ENCODE peak calls at places on chromosomes 5 and 9, in nine cellular contexts. A, J, Y, X, H, G, I, Z and M are unnamed samples.

GRCh38 chr9:6780690-6781089 is 22.9 kb downstream of the KDM4C start:
- DNase-seq in A (no peak), J (no peak), Y (no peak), X (no peak), H (no peak), G (no peak), I (no peak), Z (no peak), M (no peak)

GRCh38 chr5:157984611-157985010 is 125.7 kb upstream of the CLINT1 start:
- DNase-seq in A (no peak), J (no peak), Y (no peak), X (no peak), H (no peak), G (no peak), I (no peak), Z (no peak), M (no peak)

GRCh38 chr5:15499528-15500325 is at the start of gene FBXL7:
- DNase-seq in A (peak; percentile 94), J (no peak), Y (peak; percentile 92), X (peak; percentile 90), H (no peak), G (peak; percentile 81), I (peak; percentile 88), Z (no peak), M (no peak)

GRCh38 chr5:30103056-30104020 is 1090.1 kb upstream of the CDH6 start:
- DNase-seq in A (no peak), J (no peak), Y (no peak), X (no peak), H (no peak), G (no peak), I (no peak), Z (no peak), M (no peak)

GRCh38 chr5:55021465-55021864 is 2.6 kb upstream of the GZMK start:
- DNase-seq in A (no peak), J (no peak), Y (no peak), X (no peak), H (no peak), G (no peak), I (no peak), Z (no peak), M (no peak)

GRCh38 chr9:95341262-95342011 is 23.9 kb upstream of the FANCC start:
- DNase-seq in A (peak; percentile 43), J (no peak), Y (no peak), X (no peak), H (no peak), G (peak; percentile 21), I (no peak), Z (no peak), M (no peak)

GRCh38 chr9:95032580-95033298 is 284.8 kb downstream of the FANCC start:
- DNase-seq in A (no peak), J (no peak), Y (no peak), X (no peak), H (no peak), G (no peak), I (no peak), Z (no peak), M (no peak)

GRCh38 chr9:17291766-17292165 is 156.9 kb downstream of the CNTLN start:
- DNase-seq in A (no peak), J (no peak), Y (no peak), X (no peak), H (no peak), G (no peak), I (no peak), Z (no peak), M (no peak)

GRCh38 chr5:122401991-122402710 is 90.1 kb downstream of the SNCAIP start:
- DNase-seq in A (no peak), J (no peak), Y (no peak), X (no peak), H (no peak), G (no peak), I (no peak), Z (no peak), M (no peak)

GRCh38 chr9:128882677-128883590 is 1.0 kb downstream of the LRRC8A start:
- DNase-seq in A (no peak), J (no peak), Y (no peak), X (peak; percentile 47), H (no peak), G (peak; percentile 49), I (no peak), Z (no peak), M (no peak)

DNA sequence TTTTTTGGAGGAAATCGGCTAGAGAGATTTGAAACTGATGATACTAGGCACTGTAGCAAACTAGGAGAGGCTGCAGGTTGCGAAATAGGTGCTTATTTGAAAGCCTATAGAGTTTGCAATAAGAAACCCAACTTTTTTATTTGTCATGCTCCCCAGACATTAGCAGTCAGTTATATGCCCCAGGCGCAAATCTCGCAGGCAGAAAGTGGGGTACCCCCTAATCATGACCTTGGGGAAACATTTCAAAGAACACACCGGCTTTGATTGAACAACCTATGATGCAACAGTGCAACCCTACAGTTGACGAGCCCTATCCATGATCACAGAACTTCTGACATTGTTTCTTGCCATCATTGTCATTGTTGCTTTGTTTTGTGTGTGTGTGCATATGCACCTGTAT is 510.5 kb downstream of the RAB3C start:
- DNase-seq in A (no peak), J (no peak), Y (no peak), X (no peak), H (no peak), G (no peak), I (no peak), Z (no peak), M (no peak)
- H3K4me3 ChIP-seq in A (no peak overlapping the region), J (no peak overlapping the region), Y (peak overlapping the region; percentile 14), X (no peak overlapping the region), H (no peak overlapping the region), G (no peak overlapping the region), I (no peak overlapping the region), Z (no peak overlapping the region), M (no peak overlapping the region)

GRCh38 chr9:68704498-68704803 is 589 bp upstream of the PIP5K1B start:
- DNase-seq in A (peak; percentile 80), J (no peak), Y (peak; percentile 67), X (no peak), H (no peak), G (no peak), I (no peak), Z (no peak), M (no peak)

GRCh38 chr9:68706579-68707201 is 1.6 kb downstream of the PIP5K1B start:
- DNase-seq in A (peak; percentile 40), J (no peak), Y (no peak), X (no peak), H (no peak), G (no peak), I (no peak), Z (peak; percentile 63), M (no peak)

GRCh38 chr9:68703672-68704071 is 1.4 kb upstream of the PIP5K1B start:
- DNase-seq in A (no peak), J (no peak), Y (no peak), X (no peak), H (no peak), G (no peak), I (no peak), Z (no peak), M (no peak)

GRCh38 chr9:68705636-68706578 is 867 bp downstream of the PIP5K1B start:
- DNase-seq in A (peak; percentile 38), J (no peak), Y (peak; percentile 63), X (peak; percentile 31), H (no peak), G (peak; percentile 10), I (peak; percentile 55), Z (no peak), M (no peak)

DNA sequence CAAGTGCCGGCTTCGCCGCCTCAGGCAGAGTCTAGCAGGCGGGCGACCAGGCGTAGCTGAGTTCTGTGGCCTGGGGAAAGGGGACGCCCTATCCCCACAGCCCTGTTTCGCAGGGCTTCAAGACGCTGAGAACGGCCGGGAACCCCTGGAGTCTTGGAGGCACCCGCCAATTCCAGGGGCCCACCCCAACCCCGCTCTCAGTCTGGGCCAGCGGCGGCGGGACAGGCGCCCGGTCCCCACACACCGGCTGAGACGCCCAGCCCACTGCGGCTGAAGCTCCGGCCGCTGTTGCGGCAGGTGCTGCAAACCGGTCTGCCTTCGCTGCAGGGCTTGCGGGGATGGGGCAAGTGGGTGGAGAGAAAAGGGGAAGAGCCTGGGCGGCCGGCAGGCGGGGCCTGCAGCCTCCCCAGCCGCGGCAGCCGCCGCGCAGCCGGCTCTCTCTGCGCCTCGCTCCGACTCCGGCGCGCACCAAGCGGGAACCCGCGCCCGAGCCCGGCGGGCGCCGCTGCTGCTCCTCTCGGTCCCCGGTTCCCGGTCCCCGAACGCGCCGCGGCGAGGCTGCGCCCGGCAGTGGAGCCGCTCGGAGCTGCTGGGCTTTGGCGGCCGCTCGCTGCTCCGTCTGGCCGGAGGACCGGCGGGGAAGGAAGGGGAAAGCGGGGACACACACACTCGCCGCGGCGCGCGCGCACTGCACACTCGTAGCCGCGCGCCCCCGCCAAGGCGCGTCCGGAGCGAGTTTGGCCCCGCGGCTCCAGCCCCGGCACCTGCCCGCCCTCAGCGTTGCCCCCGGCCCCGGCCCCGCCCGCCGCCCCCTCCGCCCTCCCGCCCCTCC is at the start of gene PIP5K1B:
- DNase-seq in A (peak; percentile 82), J (no peak), Y (peak; percentile 83), X (peak; percentile 47), H (no peak), G (peak; percentile 32), I (peak; percentile 82), Z (no peak), M (no peak)
- TF ChIP-seq POLR2AphosphoS5 in A (peak; percentile 34), J (no peak), Y (peak; percentile 21), X (no peak), H (no peak), G (no peak), I (no peak), Z (peak; percentile 25), M (no peak)

DNA sequence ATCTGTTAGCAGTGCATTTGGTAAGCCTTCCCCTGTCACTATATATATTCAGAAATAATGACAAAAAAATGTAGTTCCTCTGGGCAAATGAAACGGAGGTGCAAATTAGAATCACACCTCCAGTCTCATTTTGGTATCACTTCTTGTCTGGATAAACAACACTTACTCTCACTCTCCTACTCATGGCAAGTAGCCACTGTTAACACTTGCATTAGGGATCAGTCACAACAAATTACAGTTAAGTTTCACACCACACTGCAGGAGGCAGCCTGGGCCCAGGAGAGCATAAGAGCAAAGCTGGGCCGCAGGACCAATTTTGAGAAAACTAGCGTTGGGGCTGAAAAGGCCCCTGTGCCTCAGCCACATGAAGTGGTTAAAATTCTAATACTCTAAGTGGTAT is 161.0 kb downstream of the ELAVL2 start:
- DNase-seq in A (no peak), J (no peak), Y (no peak), X (no peak), H (no peak), G (no peak), I (no peak), Z (no peak), M (no peak)
- H3K27ac ChIP-seq in A (no peak overlapping the region), J (no peak overlapping the region), Y (no peak overlapping the region), X (no peak overlapping the region), H (no peak overlapping the region), G (no peak overlapping the region), I (no peak overlapping the region), Z (no peak overlapping the region), M (no peak overlapping the region)

DNA sequence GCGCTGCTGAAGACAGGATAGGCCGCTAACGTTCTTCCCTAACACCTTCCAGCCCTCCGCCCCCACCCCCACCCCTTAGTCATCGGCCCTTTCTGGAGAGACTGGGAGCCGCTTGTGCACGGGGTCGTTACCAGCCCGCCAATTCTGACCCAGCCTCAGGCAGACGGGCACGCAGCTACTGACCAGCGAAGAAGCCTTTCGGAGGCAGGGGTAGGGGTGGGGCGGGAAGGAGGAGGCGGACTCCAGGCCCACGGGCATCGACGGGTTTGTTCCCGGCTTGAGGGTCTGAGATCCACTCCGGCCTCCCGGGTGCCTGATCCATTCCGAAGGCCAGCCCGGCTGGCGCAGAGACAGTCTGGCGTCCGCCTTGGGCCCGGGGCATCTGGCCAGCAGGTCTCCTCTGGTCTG is 729 bp upstream of the HAND1 start:
- DNase-seq in A (peak; percentile 73), J (no peak), Y (peak; percentile 75), X (peak; percentile 74), H (no peak), G (no peak), I (no peak), Z (no peak), M (no peak)
- H3K4me3 ChIP-seq in A (peak overlapping the region; percentile 63), J (no peak overlapping the region), Y (peak overlapping the region; percentile 73), X (no peak overlapping the region), H (no peak overlapping the region), G (no peak overlapping the region), I (no peak overlapping the region), Z (no peak overlapping the region), M (no peak overlapping the region)